ENCODE peak calls at places on chromosomes 11 and 22, in seven cellular contexts. E, F, K, R, S, Q and I are unnamed samples.

GRCh38 chr11:88813233-88813915 is 252.4 kb downstream of the GRM5 start:
- DNase-seq in E (no peak), F (no peak), K (peak), R (no peak), S (no peak), Q (no peak), I (no peak)

GRCh38 chr22:45007946-45008852 is 1.6 kb downstream of the PHF21B start:
- DNase-seq in E (peak), F (peak), K (peak), R (no peak), S (peak), Q (no peak), I (peak)

GRCh38 chr11:74138572-74138971 is 32.2 kb downstream of the C2CD3 start:
- DNase-seq in E (peak), F (no peak), K (no peak), R (no peak), S (peak), Q (peak), I (no peak)

GRCh38 chr22:48885919-48886305 is 941.8 kb downstream of the BRD1 start:
- DNase-seq in E (no peak), F (no peak), K (no peak), R (no peak), S (no peak), Q (no peak), I (peak)

GRCh38 chr11:67665537-67666302 is 8.7 kb downstream of the ALDH3B2 start:
- DNase-seq in E (no peak), F (no peak), K (no peak), R (no peak), S (no peak), Q (no peak), I (no peak)

GRCh38 chr11:110362916-110363574 is 66.6 kb upstream of the RDX start:
- DNase-seq in E (no peak), F (peak), K (peak), R (no peak), S (no peak), Q (no peak), I (no peak)

GRCh38 chr11:120172921-120173705 is 35.2 kb upstream of the TRIM29 start:
- DNase-seq in E (no peak), F (no peak), K (no peak), R (no peak), S (no peak), Q (no peak), I (no peak)

GRCh38 chr22:28773461-28773867 is 969 bp downstream of the CCDC117 start:
- DNase-seq in E (no peak), F (no peak), K (no peak), R (no peak), S (peak), Q (peak), I (no peak)

GRCh38 chr11:111540921-111541208 is 345 bp downstream of the LAYN start:
- DNase-seq in E (no peak), F (no peak), K (no peak), R (no peak), S (no peak), Q (no peak), I (no peak)

GRCh38 chr11:123577081-123577598 is 77.3 kb downstream of the SCN3B start:
- DNase-seq in E (peak), F (peak), K (peak), R (peak), S (peak), Q (peak), I (peak)

GRCh38 chr22:36335621-36336020 is 52.1 kb downstream of the MYH9 start:
- DNase-seq in E (no peak), F (no peak), K (no peak), R (no peak), S (no peak), Q (no peak), I (no peak)

GRCh38 chr11:26028294-26028954 is 303.5 kb upstream of the ANO3 start:
- DNase-seq in E (no peak), F (no peak), K (no peak), R (no peak), S (no peak), Q (peak), I (no peak)

GRCh38 chr11:62791501-62792192 is at the start of gene TMEM223:
- DNase-seq in E (peak), F (peak), K (peak), R (peak), S (peak), Q (peak), I (peak)

GRCh38 chr11:107102692-107103463 is 84.6 kb upstream of the GUCY1A2 start:
- DNase-seq in E (no peak), F (no peak), K (no peak), R (no peak), S (no peak), Q (no peak), I (no peak)

GRCh38 chr11:132111781-132112380 is 741.5 kb downstream of the NTM start:
- DNase-seq in E (no peak), F (no peak), K (no peak), R (no peak), S (no peak), Q (peak), I (no peak)

GRCh38 chr11:10528121-10528520 is 12.9 kb downstream of the RNF141 start:
- DNase-seq in E (no peak), F (no peak), K (no peak), R (no peak), S (no peak), Q (no peak), I (no peak)

GRCh38 chr11:69496631-69497220 is 15.3 kb downstream of the LINC01488 start:
- DNase-seq in E (no peak), F (no peak), K (no peak), R (no peak), S (peak), Q (no peak), I (no peak)

GRCh38 chr11:2586091-2586792 is 113.6 kb downstream of the KCNQ1OT1 start:
- DNase-seq in E (no peak), F (peak), K (no peak), R (no peak), S (no peak), Q (no peak), I (peak)

GRCh38 chr22:43867839-43868652 is 5.7 kb upstream of the SULT4A1 start:
- DNase-seq in E (peak), F (peak), K (peak), R (peak), S (peak), Q (peak), I (peak)

GRCh38 chr11:9057032-9057431 is 34.4 kb downstream of the SCUBE2 start:
- DNase-seq in E (no peak), F (no peak), K (no peak), R (no peak), S (no peak), Q (no peak), I (no peak)

GRCh38 chr22:37610480-37611148 is 2.0 kb downstream of the GGA1 start:
- DNase-seq in E (no peak), F (no peak), K (no peak), R (no peak), S (no peak), Q (no peak), I (no peak)

GRCh38 chr22:45731041-45731797 is 59.6 kb downstream of the ATXN10 start:
- DNase-seq in E (peak), F (no peak), K (peak), R (no peak), S (peak), Q (no peak), I (no peak)

GRCh38 chr11:81174646-81175330 is 1558.9 kb downstream of the FAM181B start:
- DNase-seq in E (no peak), F (no peak), K (no peak), R (no peak), S (no peak), Q (no peak), I (no peak)

GRCh38 chr11:46250071-46251052 is 27.1 kb upstream of the CREB3L1 start:
- DNase-seq in E (no peak), F (no peak), K (no peak), R (no peak), S (no peak), Q (no peak), I (no peak)

GRCh38 chr22:43057641-43058040 is 31.6 kb downstream of the TTLL1 start:
- DNase-seq in E (no peak), F (no peak), K (no peak), R (no peak), S (no peak), Q (no peak), I (no peak)

GRCh38 chr11:86595401-86595800 is 77.0 kb downstream of the ME3 start:
- DNase-seq in E (no peak), F (no peak), K (no peak), R (no peak), S (no peak), Q (no peak), I (no peak)

GRCh38 chr11:96075532-96075959 is 151.6 kb upstream of the MTMR2 start:
- DNase-seq in E (peak), F (no peak), K (no peak), R (no peak), S (no peak), Q (no peak), I (no peak)

GRCh38 chr22:37302617-37303555 is 20.6 kb downstream of the CYTH4 start:
- DNase-seq in E (no peak), F (no peak), K (peak), R (no peak), S (no peak), Q (no peak), I (no peak)

GRCh38 chr11:59644528-59644927 is 24.3 kb downstream of the PATL1 start:
- DNase-seq in E (no peak), F (no peak), K (no peak), R (no peak), S (no peak), Q (no peak), I (no peak)

GRCh38 chr11:124194696-124195418 is 11.7 kb downstream of the OR10D3 start:
- DNase-seq in E (peak), F (peak), K (peak), R (no peak), S (peak), Q (peak), I (no peak)

GRCh38 chr11:58805065-58805464 is 39.4 kb downstream of the GLYATL2 start:
- DNase-seq in E (no peak), F (no peak), K (no peak), R (no peak), S (no peak), Q (peak), I (no peak)

GRCh38 chr11:60310407-60310998 is 16.6 kb upstream of the MS4A6E start:
- DNase-seq in E (no peak), F (no peak), K (no peak), R (no peak), S (no peak), Q (no peak), I (no peak)

GRCh38 chr22:47768027-47768426 is 1005.6 kb downstream of the TBC1D22A start:
- DNase-seq in E (no peak), F (no peak), K (no peak), R (no peak), S (no peak), Q (no peak), I (no peak)

GRCh38 chr11:94768602-94769511 is 701 bp downstream of the AMOTL1 start:
- DNase-seq in E (peak), F (peak), K (peak), R (no peak), S (no peak), Q (no peak), I (peak)

GRCh38 chr22:23272834-23273233 is 92.5 kb downstream of the BCR start:
- DNase-seq in E (no peak), F (no peak), K (no peak), R (no peak), S (no peak), Q (no peak), I (no peak)

GRCh38 chr11:35218956-35219355 is 80.0 kb downstream of the CD44 start:
- DNase-seq in E (no peak), F (no peak), K (no peak), R (no peak), S (no peak), Q (no peak), I (no peak)

GRCh38 chr11:46426233-46426991 is 34.8 kb upstream of the CHRM4 start:
- DNase-seq in E (no peak), F (no peak), K (no peak), R (no peak), S (no peak), Q (no peak), I (no peak)

GRCh38 chr11:74370122-74370521 is 28.1 kb downstream of the PGM2L1 start:
- DNase-seq in E (no peak), F (no peak), K (no peak), R (no peak), S (no peak), Q (no peak), I (no peak)

GRCh38 chr11:13717331-13717730 is 48.9 kb downstream of the FAR1 start:
- DNase-seq in E (peak), F (no peak), K (no peak), R (no peak), S (no peak), Q (no peak), I (no peak)

GRCh38 chr11:17541330-17541885 is 2.8 kb downstream of the USH1C start:
- DNase-seq in E (peak), F (no peak), K (no peak), R (no peak), S (no peak), Q (peak), I (no peak)